ENCODE peak calls at places on chromosomes 6 and 20, in nine cellular contexts. E is fibroblast of lung, G is AG04449, O is lung, V is GM12865, B is AG10803, D is tibial artery, S is heart right ventricle, W is cardiac muscle cell. U is an unnamed sample.

GRCh38 chr20:49659096-49659495 is 54.6 kb downstream of the B4GALT5 start:
- DNase-seq in E (no peak), G (no peak), O (no peak), V (peak), B (no peak), D (no peak), S (no peak), W (no peak), U (no peak)

GRCh38 chr20:33827629-33828325 is 16.6 kb downstream of the CHMP4B start:
- DNase-seq in E (no peak), G (no peak), O (no peak), V (no peak), B (no peak), D (no peak), S (no peak), W (no peak), U (no peak)

GRCh38 chr6:158835616-158836221 is 16.6 kb upstream of the EZR start:
- DNase-seq in E (peak), G (no peak), O (peak), V (no peak), B (no peak), D (no peak), S (peak), W (no peak), U (no peak)

GRCh38 chr6:140018588-140018987 is 644.1 kb upstream of the CITED2 start:
- DNase-seq in E (no peak), G (no peak), O (no peak), V (no peak), B (no peak), D (no peak), S (no peak), W (no peak), U (no peak)

GRCh38 chr6:12017263-12017662 is 5.2 kb downstream of the HIVEP1 start:
- DNase-seq in E (no peak), G (no peak), O (no peak), V (no peak), B (no peak), D (no peak), S (no peak), W (no peak), U (no peak)

GRCh38 chr6:4941782-4942672 is 61.8 kb downstream of the RPP40 start:
- DNase-seq in E (peak), G (peak), O (peak), V (peak), B (peak), D (no peak), S (peak), W (no peak), U (no peak)

GRCh38 chr6:49550413-49551125 is at the start of gene C6orf141:
- DNase-seq in E (no peak), G (no peak), O (peak), V (peak), B (no peak), D (no peak), S (no peak), W (peak), U (no peak)

GRCh38 chr6:163260111-163260895 is 154.2 kb upstream of the QKI start:
- DNase-seq in E (peak), G (no peak), O (no peak), V (no peak), B (no peak), D (no peak), S (no peak), W (peak), U (no peak)

GRCh38 chr20:50394569-50394968 is 115.6 kb upstream of the PTPN1 start:
- DNase-seq in E (no peak), G (no peak), O (no peak), V (peak), B (no peak), D (peak), S (no peak), W (no peak), U (no peak)

GRCh38 chr6:149190228-149190831 is 127.2 kb upstream of the TAB2 start:
- DNase-seq in E (peak), G (no peak), O (peak), V (peak), B (no peak), D (no peak), S (no peak), W (no peak), U (peak)
- TF ChIP-seq CTCF in E (no peak), G (no peak), O (no peak), V (peak), B (no peak), D (no peak), S (no peak), W (no peak), U (peak)

GRCh38 chr6:35213824-35214756 is at the start of gene SCUBE3:
- DNase-seq in E (peak), G (no peak), O (no peak), V (peak), B (peak), D (peak), S (no peak), W (peak), U (no peak)
- H3K4me3 ChIP-seq in E (peak), G (peak), O (peak), V (peak), B (peak), D (peak), S (peak), W (peak), U (peak)

DNA sequence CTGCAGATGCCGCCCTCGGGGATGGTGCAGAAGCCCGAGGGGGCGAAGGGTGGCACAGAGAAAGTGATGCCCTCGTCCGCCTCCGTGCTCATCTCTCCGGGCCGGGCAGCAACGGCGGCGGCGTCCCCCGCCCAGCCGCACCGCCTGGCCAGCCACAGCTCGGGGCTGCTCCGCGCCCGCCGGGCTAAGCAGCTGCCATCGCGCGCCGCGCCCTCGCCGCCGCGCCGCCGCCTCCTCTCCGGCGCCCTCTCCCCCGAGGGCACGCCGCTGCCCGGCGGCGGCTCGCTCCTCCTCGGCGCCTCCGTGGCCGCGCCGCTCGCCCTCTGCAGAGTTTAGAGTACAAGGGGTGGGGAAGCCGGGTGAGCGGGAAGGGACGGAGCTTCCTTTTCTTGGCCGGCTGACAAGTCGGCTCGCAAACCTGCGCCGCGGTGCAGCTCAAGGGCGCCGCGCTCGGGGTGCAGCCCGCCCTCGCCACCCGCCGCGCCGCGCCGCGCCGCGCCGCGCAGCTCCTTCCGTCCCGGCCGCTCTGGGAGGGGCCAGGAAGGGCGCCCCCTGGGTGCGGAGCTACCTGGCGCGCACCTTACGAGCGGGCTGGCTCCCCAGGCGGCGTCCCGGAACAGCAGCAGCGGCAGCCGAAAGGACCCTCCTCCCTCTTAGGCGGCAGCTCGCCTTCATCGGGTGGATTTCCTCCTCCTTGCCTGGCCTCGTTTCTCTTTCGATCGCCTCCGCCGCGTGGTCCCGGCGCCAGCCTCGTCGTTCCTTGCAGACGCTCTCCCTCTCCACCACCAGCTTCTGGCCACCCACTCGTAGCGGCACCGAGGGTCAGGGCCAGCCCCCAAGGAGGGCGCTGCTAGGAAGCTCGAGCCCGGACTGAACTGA is at the start of gene MAP3K5:
- DNase-seq in E (peak), G (no peak), O (peak), V (peak), B (peak), D (peak), S (peak), W (peak), U (peak)
- TF ChIP-seq CTCF in E (peak), G (peak), O (peak), V (peak), B (peak), D (peak), S (peak), W (no peak), U (peak)

DNA sequence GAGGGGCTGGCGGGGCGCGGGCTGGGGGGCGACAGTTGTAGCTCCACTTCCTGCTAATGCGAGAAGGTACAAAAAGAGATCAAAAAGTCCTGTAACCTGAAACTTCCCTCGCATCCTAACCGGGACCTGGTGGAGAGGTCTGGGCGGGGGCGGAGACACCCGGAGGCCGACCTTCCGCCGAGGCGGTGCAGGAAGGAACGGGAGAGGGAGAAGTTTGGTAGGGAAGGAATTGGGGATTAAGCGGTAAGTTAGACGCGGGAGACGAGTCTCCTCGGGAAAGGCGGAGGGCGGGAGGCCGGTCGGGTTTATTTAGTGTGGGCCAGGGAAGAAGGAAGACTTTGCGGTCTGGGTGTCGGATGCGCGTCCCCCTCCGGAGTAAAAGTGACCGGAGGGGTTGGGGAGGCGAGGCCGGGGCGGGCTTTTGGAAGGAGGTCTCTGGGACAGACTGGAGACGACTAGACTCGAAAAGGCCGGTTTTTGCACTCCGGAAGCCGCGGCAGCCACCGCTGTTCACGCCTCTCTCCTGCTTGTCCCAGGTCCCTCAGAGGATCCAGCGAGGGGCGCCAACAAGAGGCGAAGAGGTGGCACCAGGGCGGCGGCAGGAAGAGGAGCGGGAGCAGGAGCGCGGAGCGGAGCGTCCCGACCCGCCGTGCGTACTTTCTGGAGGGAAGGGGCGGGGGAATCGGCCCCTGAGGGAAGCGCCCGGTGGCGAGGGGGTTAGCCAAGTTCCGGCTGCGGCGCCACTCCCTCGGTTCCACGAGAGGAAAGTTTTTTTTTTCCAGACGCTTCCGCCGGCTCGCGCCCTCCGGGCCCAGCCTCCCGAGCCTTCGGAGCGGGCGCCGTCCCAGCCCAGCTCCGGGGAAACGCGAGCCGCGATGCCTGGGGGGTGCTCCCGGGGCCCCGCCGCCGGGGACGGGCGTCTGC is 732 bp downstream of the TPBG start:
- DNase-seq in E (peak), G (no peak), O (peak), V (peak), B (peak), D (peak), S (peak), W (peak), U (no peak)
- H3K4me3 ChIP-seq in E (peak), G (peak), O (peak), V (peak), B (peak), D (peak), S (peak), W (peak), U (peak)

DNA sequence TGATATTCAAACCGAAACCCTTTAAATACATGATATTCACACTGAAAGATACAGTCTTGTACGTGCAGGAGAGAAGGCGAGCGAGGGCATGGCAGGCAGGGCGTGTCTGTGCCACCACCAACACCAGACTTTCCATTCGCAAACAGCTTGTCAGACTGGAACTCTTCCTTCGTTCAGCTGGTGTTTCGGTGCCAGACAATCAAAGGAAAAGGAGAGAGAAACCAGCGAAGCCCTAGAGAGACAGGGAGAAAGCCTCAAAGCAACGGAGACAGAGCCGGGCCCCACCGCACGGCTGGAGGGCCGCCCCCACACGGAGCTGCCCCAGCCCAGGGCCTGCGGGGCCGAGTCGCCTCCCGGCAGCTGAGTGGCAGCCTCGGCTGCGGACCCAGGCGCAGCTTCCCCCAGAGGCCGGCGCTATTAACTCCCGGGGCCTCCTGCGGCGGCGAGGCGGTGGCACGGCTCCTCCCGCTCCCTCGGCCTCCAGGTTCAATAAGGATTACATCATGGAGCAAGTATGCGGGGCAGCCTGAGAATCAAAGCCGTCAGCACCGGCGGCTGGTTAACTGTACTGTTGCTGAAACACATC is 32.1 kb upstream of the NR2E1 start:
- DNase-seq in E (peak), G (peak), O (peak), V (no peak), B (peak), D (peak), S (peak), W (peak), U (peak)
- TF ChIP-seq CTCF in E (no peak), G (no peak), O (no peak), V (no peak), B (no peak), D (no peak), S (no peak), W (no peak), U (no peak)

GRCh38 chr6:22221211-22221610 is 75.6 kb downstream of the PRL start:
- DNase-seq in E (no peak), G (no peak), O (no peak), V (no peak), B (no peak), D (no peak), S (no peak), W (no peak), U (no peak)
- H3K4me3 ChIP-seq in E (no peak), G (no peak), O (no peak), V (no peak), B (no peak), D (no peak), S (no peak), W (no peak), U (no peak)

U was measured in LNCaP clone FGC.